ENCODE peak calls at places on chromosomes 6 and 20, in seven cellular contexts. M is K562, D is H1, F is sigmoid colon, S is esophagus muscularis mucosa, V is upper lobe of left lung, O is A549. E is an unnamed sample. For H3K9me3, the result is how much of the 10 kb centered on the place peaks cover.

GRCh38 chr6:2558861-2559811 is 191.6 kb downstream of the MYLK4 start:
- DNase-seq in M (no peak), F (no peak), S (peak), V (peak), D (no peak), O (no peak), E (no peak)

GRCh38 chr6:35219683-35220326 is 6.0 kb downstream of the SCUBE3 start:
- DNase-seq in O (no peak), D (no peak), S (no peak), V (no peak), F (no peak), M (no peak), E (no peak)

GRCh38 chr6:148445620-148446019 is 103.0 kb downstream of the SASH1 start:
- DNase-seq in V (no peak), M (no peak), S (no peak), F (no peak), D (no peak), O (no peak), E (no peak)

GRCh38 chr6:56862415-56863175 is 92.3 kb upstream of the BEND6 start:
- DNase-seq in M (no peak), F (no peak), O (no peak), V (no peak), S (no peak), D (no peak), E (no peak)

GRCh38 chr6:166830891-166831363 is 125.4 kb downstream of the RNASET2 start:
- DNase-seq in F (no peak), S (no peak), M (no peak), V (no peak), D (no peak), O (no peak), E (no peak)

GRCh38 chr20:46941404-46941803 is 46.8 kb downstream of the EYA2 start:
- DNase-seq in M (no peak), V (no peak), O (no peak), F (no peak), S (no peak), D (no peak), E (no peak)

GRCh38 chr6:93424303-93425064 is 5.1 kb upstream of the EPHA7 start:
- DNase-seq in D (no peak), V (no peak), M (no peak), F (no peak), O (no peak), S (no peak), E (no peak)

GRCh38 chr6:113654396-113654795 is 202.7 kb upstream of the MARCKS start:
- DNase-seq in M (no peak), O (peak), D (no peak), S (no peak), V (no peak), F (peak), E (peak)

GRCh38 chr6:126376682-126377081 is 36.8 kb downstream of the CENPW start:
- DNase-seq in D (no peak), S (no peak), M (no peak), V (no peak), F (no peak), O (no peak), E (no peak)

GRCh38 chr6:41767112-41767946 is 12.4 kb downstream of the FRS3 start:
- DNase-seq in D (no peak), S (no peak), F (peak), V (no peak), O (peak), M (peak), E (peak)

GRCh38 chr6:35213824-35214756 is at the start of gene SCUBE3:
- DNase-seq in O (no peak), M (peak), V (peak), S (no peak), D (peak), F (no peak), E (peak)

GRCh38 chr6:159174263-159174974 is 5.2 kb downstream of the FNDC1 start:
- DNase-seq in F (peak), O (peak), V (peak), D (peak), S (peak), M (peak), E (peak)

GRCh38 chr20:32476684-32477593 is 108.2 kb downstream of the NOL4L start:
- DNase-seq in D (no peak), M (no peak), F (peak), V (no peak), O (no peak), S (no peak), E (no peak)

GRCh38 chr6:129621252-129621651 is 88.7 kb downstream of the ARHGAP18 start:
- DNase-seq in V (no peak), O (peak), S (no peak), D (peak), F (no peak), M (no peak), E (peak)

GRCh38 chr6:37308084-37308817 is 45.5 kb upstream of the RNF8 start:
- DNase-seq in S (no peak), D (no peak), O (no peak), M (no peak), F (no peak), V (no peak), E (no peak)

GRCh38 chr20:49281913-49282467 is 4.1 kb upstream of the ZNFX1 start:
- DNase-seq in F (no peak), S (no peak), V (no peak), M (no peak), O (no peak), D (no peak), E (no peak)

GRCh38 chr20:52190437-52191131 is 995 bp downstream of the ZFP64 start:
- DNase-seq in S (no peak), M (peak), F (no peak), O (peak), V (no peak), D (peak), E (peak)

GRCh38 chr20:54040528-54040927 is 29.9 kb downstream of the BCAS1 start:
- DNase-seq in M (no peak), V (no peak), F (no peak), O (no peak), D (no peak), S (no peak), E (no peak)

GRCh38 chr6:17300637-17301036 is 19.5 kb downstream of the RBM24 start:
- DNase-seq in M (no peak), F (no peak), V (no peak), S (no peak), D (no peak), O (no peak), E (no peak)

GRCh38 chr20:32163951-32164350 is 43.6 kb downstream of the PLAGL2 start:
- DNase-seq in D (no peak), F (peak), V (no peak), S (no peak), O (no peak), M (no peak), E (no peak)

GRCh38 chr6:38776515-38776914 is 61.4 kb downstream of the DNAH8 start:
- DNase-seq in O (no peak), S (no peak), D (no peak), F (no peak), M (no peak), V (no peak), E (no peak)

GRCh38 chr6:148869589-148869988 is 122.8 kb downstream of the UST start:
- DNase-seq in D (no peak), M (no peak), F (no peak), S (no peak), O (peak), V (no peak), E (no peak)

GRCh38 chr6:1686117-1687098 is 76.7 kb downstream of the FOXC1 start:
- DNase-seq in S (no peak), D (no peak), M (no peak), V (no peak), O (no peak), F (no peak), E (peak)

GRCh38 chr20:39885975-39886649 is 802.9 kb downstream of the MAFB start:
- DNase-seq in V (no peak), D (peak), M (no peak), F (peak), O (peak), S (no peak), E (peak)

GRCh38 chr6:22132662-22133061 is 164.2 kb downstream of the PRL start:
- DNase-seq in O (no peak), S (no peak), V (no peak), D (no peak), M (no peak), F (no peak), E (no peak)

GRCh38 chr6:16741112-16742016 is 19.9 kb downstream of the ATXN1 start:
- DNase-seq in O (no peak), S (no peak), M (no peak), F (no peak), D (no peak), V (no peak), E (no peak)

GRCh38 chr20:36307412-36308317 is 1.5 kb downstream of the DLGAP4 start:
- DNase-seq in O (no peak), S (no peak), V (peak), F (peak), M (no peak), D (peak), E (peak)

GRCh38 chr6:56865081-56865875 is 89.6 kb upstream of the BEND6 start:
- DNase-seq in F (no peak), S (no peak), D (no peak), M (no peak), O (no peak), V (no peak), E (no peak)

GRCh38 chr6:119978274-119978889 is 628.8 kb upstream of the MAN1A1 start:
- DNase-seq in F (no peak), D (no peak), S (no peak), O (peak), M (no peak), V (no peak), E (no peak)

GRCh38 chr6:157989541-157990289 is 8.1 kb downstream of the SYNJ2 start:
- DNase-seq in M (peak), S (no peak), F (peak), O (peak), D (no peak), V (peak), E (peak)

GRCh38 chr20:23880426-23880825 is 878 bp upstream of the CST5 start:
- DNase-seq in O (no peak), F (no peak), S (peak), V (no peak), D (no peak), M (no peak), E (no peak)
- H3K9me3 ChIP-seq in O (under half), F (under half), S (under half), V (under half), D (under half), M (under half), E (under half)

DNA sequence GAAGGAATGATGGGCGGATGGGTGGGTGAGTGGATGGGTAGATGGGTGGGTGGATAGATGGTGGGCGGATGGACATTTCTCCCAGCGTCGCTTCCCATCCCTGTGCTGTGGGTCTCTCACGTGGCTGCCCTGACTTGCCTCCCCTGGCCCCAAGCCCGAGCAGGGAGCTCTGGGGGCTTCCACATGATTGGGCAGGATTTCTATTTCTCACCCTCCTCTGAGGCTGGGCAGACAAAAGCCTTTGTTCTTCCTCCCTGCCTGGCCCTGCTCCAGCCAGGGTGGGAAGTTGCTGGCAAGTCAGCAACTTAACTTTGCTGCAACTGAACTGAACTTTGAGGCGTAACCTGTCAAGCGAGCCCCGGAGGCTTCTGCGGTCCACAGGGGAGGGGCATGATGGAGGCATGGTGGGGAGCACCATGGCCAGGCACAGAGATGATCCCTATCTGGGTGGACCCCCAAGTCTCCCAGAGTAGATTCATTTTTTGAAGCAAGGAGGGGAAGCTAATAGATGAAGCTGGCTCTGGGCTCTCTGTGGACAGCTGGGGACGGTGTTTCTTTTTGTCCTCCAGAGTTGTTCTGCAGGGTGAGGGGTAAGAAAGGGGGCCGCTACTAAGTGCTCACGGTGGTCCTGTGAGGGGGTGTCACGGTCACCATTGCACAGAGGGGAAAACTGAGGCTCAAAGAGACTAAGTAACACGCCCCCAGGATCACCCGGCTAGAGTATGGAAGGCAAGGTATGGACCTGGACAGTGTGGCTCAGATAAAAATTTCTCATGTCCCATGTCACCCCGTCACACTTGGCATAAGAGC is 140.1 kb downstream of the CEBPB start:
- DNase-seq in O (no peak), D (no peak), M (no peak), F (peak), S (no peak), V (no peak), E (no peak)
- TF ChIP-seq EP300 in O (no peak), D (no peak), M (no peak), F (no peak), S (no peak), V (no peak), E (no peak)

GRCh38 chr6:144415014-144415413 is 129.9 kb downstream of the UTRN start:
- DNase-seq in V (no peak), D (no peak), M (no peak), F (no peak), S (no peak), O (peak), E (no peak)

GRCh38 chr6:144416244-144416643 is 131.1 kb downstream of the UTRN start:
- DNase-seq in M (no peak), S (no peak), D (no peak), F (no peak), O (no peak), V (no peak), E (no peak)

GRCh38 chr6:144417686-144418085 is 132.6 kb downstream of the UTRN start:
- DNase-seq in D (no peak), M (no peak), V (no peak), F (no peak), S (no peak), O (no peak), E (no peak)

GRCh38 chr6:144415835-144416237 is 130.7 kb downstream of the UTRN start:
- DNase-seq in D (no peak), F (no peak), V (no peak), O (peak), S (no peak), M (no peak), E (no peak)

DNA sequence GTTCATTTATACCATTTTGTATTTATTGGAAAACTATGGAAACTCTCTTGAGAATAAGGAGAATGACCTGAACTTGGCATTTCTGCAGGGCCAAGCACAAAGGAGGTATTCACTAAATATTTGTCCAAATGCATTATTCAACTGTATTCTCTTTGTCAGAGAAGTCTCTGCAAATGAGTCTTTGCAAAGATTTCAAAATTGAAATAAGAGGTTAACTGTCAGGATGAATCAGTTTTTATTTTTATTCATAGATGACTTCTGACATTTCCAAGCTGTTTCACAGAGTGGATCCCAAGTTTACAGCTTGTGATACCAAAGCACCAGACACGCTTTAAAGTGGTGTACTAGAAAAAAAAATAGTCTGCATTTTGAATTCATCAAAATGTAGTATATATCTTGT is 131.6 kb downstream of the UTRN start:
- DNase-seq in F (no peak), O (no peak), V (no peak), S (no peak), D (no peak), M (no peak), E (no peak)
- H3K4me3 ChIP-seq in F (no peak), O (no peak), V (no peak), S (no peak), D (no peak), M (no peak), E (no peak)

DNA sequence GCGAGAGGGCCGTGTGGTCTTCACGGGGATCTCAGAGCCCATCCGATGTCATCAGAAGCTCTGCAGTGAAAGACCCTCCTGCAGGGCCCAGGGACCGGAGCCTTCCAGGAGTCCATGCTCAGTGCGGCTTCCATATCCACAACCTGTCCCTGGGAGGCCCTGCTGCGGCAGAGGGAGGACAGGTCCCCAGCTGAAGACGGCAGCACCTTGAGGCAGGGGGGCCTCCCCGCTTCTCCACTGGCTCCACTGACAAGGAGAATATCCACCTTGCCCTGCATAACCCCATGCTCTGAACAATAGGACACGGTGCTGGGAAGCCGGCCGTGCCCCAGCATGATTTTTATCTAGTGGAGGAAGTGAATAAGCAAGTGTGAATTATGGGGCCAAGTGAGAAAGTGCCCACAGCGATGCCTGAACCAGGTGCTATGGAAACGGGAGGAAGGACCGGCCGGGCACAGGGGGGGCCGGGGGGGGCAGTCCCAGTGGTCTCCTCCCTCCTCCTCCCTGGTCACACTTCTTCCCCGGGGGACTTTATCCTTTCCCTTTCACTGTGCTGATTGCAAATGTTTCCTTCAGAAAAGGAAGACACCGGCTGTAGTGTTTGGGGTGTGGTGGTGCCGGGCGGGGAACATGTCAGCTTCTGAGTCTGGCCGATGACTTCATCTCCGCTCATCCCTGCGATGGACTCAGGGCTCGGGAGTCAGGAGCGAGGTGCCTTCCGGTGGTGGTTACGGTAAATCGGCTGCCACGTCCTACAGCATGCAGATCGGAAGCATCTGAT is 225.1 kb downstream of the ERMARD start:
- DNase-seq in M (no peak), F (peak), V (peak), S (no peak), O (no peak), D (no peak), E (no peak)
- H3K9me3 ChIP-seq in M (under half), F (under half), V (under half), S (under half), O (under half), D (under half), E (under half)

DNA sequence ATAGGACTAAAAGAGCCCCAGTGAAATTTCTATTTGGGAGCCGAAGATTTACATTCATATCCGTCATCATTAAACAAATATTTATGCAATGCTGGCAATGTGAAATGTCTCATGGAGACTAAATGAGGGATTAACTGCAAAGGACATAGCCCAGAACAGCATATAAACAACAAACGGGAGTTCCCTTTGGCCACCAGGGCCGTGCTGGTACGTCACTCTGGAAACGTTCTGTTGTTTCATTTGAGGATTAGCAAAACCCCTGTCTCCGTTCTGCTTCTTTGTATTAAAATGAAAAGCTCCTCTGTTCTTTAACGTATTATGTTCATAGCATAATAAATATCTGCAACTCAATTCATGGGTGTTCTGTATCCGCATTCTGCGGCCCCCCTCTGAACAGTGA is 90.3 kb upstream of the TNFAIP3 start:
- DNase-seq in O (no peak), S (peak), V (no peak), M (no peak), F (no peak), D (no peak), E (no peak)
- TF ChIP-seq EP300 in O (no peak), S (peak), V (no peak), M (no peak), F (peak), D (no peak), E (peak)

GRCh38 chr6:32842690-32843089 is 1.2 kb downstream of the PSMB8 start:
- DNase-seq in D (no peak), S (peak), V (no peak), O (no peak), M (no peak), F (peak), E (no peak)
- H3K4me3 ChIP-seq in D (no peak), S (no peak), V (peak), O (no peak), M (no peak), F (peak), E (peak)

E was measured in stomach.